ENCODE peak calls at places on chromosomes 16 and 17, in four cellular contexts. Z is endothelial cell, E is adrenal gland, N is body of pancreas. F is an unnamed sample.

GRCh38 chr17:31493656-31494155 is 102.2 kb downstream of the RAB11FIP4 start:
- DNase-seq in Z (no peak), E (no peak), N (no peak), F (no peak)

GRCh38 chr16:86865866-86866675 is 287.7 kb downstream of the FOXL1 start:
- DNase-seq in N (no peak), Z (no peak), E (no peak), F (no peak)

GRCh38 chr16:30602595-30603277 is 7.5 kb downstream of the ZNF689 start:
- DNase-seq in Z (no peak), E (peak), N (peak), F (no peak)

GRCh38 chr16:10871157-10871991 is 5.6 kb upstream of the CIITA start:
- DNase-seq in E (no peak), N (peak), Z (no peak), F (peak)

GRCh38 chr16:69443809-69444611 is 19.6 kb downstream of the CYB5B start:
- DNase-seq in Z (no peak), E (peak), N (no peak), F (no peak)

GRCh38 chr16:55447231-55447630 is 31.8 kb upstream of the MMP2 start:
- DNase-seq in E (no peak), Z (no peak), N (no peak), F (no peak)

GRCh38 chr16:85281181-85281580 is 168.9 kb upstream of the CIBAR2 start:
- DNase-seq in N (no peak), Z (no peak), E (no peak), F (no peak)

GRCh38 chr16:83402969-83403368 is 404.8 kb upstream of the HSBP1 start:
- DNase-seq in N (no peak), Z (no peak), E (no peak), F (no peak)

GRCh38 chr16:85751665-85752501 is 987 bp upstream of the C16orf74 start:
- DNase-seq in Z (no peak), N (no peak), E (no peak), F (peak)

GRCh38 chr16:88595101-88595500 is 24.9 kb downstream of the ZC3H18 start:
- DNase-seq in N (no peak), Z (no peak), E (no peak), F (no peak)

GRCh38 chr16:49277386-49277742 is 4.3 kb downstream of the CBLN1 start:
- DNase-seq in E (no peak), Z (no peak), N (no peak), F (no peak)

GRCh38 chr17:8071496-8071895 is 16.0 kb downstream of the ALOX12B start:
- DNase-seq in N (no peak), Z (no peak), E (no peak), F (no peak)

GRCh38 chr17:41870097-41870496 is 4.9 kb upstream of the KLHL11 start:
- DNase-seq in N (no peak), E (no peak), Z (no peak), F (no peak)

GRCh38 chr17:9343513-9343912 is 232.1 kb downstream of the STX8 start:
- DNase-seq in N (no peak), Z (no peak), E (no peak), F (no peak)

GRCh38 chr17:81991684-81992513 is 14.5 kb downstream of the ASPSCR1 start:
- DNase-seq in E (peak), Z (no peak), N (peak), F (no peak)

GRCh38 chr17:53707546-53707945 is 115.2 kb upstream of the KIF2B start:
- DNase-seq in N (no peak), E (no peak), Z (no peak), F (no peak)

GRCh38 chr16:11429823-11430222 is 84.6 kb downstream of the RMI2 start:
- DNase-seq in Z (no peak), E (no peak), N (peak), F (no peak)

GRCh38 chr16:3868967-3869366 is 11.5 kb downstream of the CREBBP start:
- DNase-seq in N (no peak), Z (no peak), E (no peak), F (no peak)

GRCh38 chr17:58277107-58277506 is 3.6 kb downstream of the MPO start:
- DNase-seq in E (no peak), Z (no peak), N (no peak), F (no peak)

GRCh38 chr17:57541472-57542394 is 203.4 kb downstream of the CCDC182 start:
- DNase-seq in Z (no peak), E (peak), N (no peak), F (no peak)

GRCh38 chr17:69643686-69644085 is 229.2 kb downstream of the MAP2K6 start:
- DNase-seq in Z (no peak), E (no peak), N (no peak), F (no peak)

GRCh38 chr16:50495673-50496072 is 52.5 kb upstream of the NKD1 start:
- DNase-seq in N (no peak), E (no peak), Z (no peak), F (no peak)

GRCh38 chr16:10039220-10040096 is 142.8 kb downstream of the GRIN2A start:
- DNase-seq in N (peak), Z (peak), E (no peak), F (peak)

GRCh38 chr16:81350306-81350615 is 35.5 kb downstream of the GAN start:
- DNase-seq in Z (no peak), E (no peak), N (no peak), F (no peak)
- TF ChIP-seq CTCF in Z (no peak), E (no peak), N (no peak), F (no peak)

DNA sequence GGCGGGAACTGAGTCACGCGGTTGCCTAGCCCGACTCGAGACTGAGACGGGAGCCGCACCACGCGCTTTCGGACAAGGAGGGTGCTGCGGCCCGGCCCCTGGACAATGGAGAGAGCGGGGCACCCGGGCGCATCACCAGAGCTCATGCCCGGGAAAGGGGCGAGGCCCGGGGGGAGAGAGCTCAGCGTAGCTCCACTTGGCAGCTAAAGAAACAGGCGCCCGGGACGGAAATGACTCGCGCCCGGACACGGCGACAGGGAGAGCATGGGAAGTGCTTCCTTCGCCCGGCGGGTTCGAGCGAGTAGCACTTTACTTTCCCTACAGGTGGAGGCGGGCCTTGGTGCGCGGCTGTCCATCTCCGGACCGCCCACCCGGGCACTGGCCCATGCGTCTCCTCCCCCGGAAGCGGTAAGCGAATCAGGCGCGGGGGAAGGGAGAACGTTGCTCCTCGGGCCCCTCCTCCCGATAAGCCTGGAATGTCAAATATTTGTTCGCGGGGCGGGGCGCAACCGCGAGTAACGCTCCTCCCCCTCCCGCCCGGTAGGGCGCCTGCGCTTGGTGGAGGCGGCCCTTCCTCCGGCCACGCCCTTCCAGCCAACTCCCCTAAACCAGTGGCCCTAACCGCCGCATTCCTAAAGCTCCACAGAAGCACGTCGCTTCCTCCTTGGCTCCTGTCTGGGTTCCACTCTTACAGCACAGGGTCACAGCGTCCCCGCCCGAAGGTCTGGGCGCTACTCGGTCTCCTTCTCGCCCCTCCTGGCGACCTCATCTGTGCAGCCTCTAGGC is 1.5 kb upstream of the ESRP2 start:
- DNase-seq in Z (peak), N (peak), E (peak), F (peak)
- TF ChIP-seq CTCF in Z (no peak), N (peak), E (peak), F (no peak)

DNA sequence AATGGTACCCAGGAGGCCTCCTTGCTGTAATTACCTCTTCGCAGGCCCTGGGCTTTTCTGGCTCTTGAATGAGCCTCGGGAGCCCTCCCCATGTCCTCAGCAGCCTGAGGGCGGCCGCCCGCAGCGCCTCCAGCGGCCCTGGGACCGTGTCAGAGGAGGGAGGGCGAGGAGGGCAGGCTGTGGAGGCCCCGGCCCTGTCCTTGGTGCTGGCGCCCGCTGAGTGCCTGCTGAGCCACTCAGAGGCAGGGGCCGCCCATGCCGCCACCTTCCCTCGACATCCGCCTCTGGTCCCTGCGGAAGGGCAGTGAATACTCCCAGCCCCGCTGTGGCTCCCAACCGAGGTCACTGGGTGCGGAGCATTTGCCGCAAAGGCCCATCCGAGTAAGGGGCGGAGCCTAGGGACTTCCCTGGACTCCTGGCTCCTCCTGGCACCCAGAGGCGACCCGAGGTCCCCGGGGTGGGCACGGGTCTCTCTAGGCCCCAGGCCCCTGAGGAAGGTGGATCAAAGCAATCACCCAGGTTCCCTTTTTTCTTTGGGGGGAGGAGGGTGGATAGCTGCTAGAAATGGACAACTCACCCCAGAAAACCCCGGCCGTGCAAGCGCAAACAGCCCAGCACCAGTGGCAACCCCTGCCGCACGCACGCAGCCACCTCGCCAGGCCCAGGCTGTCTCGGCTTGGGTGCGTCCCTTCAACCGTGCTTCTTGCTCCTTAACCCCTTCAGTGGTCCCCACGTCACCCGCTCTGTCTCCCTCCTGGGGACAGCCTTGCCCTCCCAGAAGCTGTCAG is 2.7 kb downstream of the RBFOX3 start:
- DNase-seq in E (peak), Z (peak), N (peak), F (peak)
- TF ChIP-seq CTCF in E (no peak), Z (no peak), N (no peak), F (no peak)

GRCh38 chr17:75679706-75680201 is 12.6 kb downstream of the SAP30BP start:
- DNase-seq in N (peak), E (no peak), Z (no peak), F (no peak)
- TF ChIP-seq CTCF in N (peak), E (peak), Z (no peak), F (no peak)

DNA sequence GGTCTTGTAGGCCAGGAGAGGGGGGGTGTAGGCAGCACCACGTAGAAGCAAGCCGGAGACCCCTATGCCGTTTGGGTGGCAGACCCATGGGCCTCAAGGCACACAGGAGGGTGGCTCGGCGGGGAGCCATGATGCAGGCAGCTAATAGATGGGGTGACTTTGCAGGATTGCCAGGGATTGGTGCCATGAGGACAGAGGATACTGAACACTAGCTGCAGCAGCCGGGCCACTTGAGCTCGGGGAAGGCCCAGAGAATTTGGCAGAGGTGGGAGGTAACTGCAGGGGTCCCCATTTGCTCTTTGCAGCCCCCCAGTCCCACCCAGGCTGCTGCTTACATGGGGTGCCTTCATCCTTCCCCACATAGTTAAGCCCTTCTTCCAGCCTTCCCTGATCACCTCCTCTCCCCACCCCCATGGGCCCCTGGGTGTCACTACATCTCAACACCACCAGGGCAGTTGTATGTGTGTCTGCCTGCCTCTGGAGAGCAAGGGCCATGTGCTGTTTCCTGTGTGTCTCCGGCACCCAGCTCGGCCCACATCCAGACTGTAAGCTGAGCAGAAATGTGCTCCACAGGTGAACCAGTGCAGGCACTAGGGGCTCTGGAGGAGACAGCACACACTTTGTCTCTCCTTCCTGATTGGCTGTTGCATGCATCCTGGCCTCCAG is 52.1 kb downstream of the SREBF1 start:
- DNase-seq in Z (no peak), N (no peak), E (no peak), F (no peak)
- TF ChIP-seq CTCF in Z (no peak), N (no peak), E (peak), F (no peak)

GRCh38 chr17:12927001-12927400 is 90.8 kb downstream of the ELAC2 start:
- DNase-seq in E (no peak), N (no peak), Z (no peak), F (no peak)

GRCh38 chr17:12924614-12925013 is 93.2 kb downstream of the ELAC2 start:
- DNase-seq in N (no peak), Z (no peak), E (no peak), F (no peak)

GRCh38 chr17:12927541-12928425 is 90.0 kb downstream of the ELAC2 start:
- DNase-seq in N (no peak), E (peak), Z (peak), F (no peak)

DNA sequence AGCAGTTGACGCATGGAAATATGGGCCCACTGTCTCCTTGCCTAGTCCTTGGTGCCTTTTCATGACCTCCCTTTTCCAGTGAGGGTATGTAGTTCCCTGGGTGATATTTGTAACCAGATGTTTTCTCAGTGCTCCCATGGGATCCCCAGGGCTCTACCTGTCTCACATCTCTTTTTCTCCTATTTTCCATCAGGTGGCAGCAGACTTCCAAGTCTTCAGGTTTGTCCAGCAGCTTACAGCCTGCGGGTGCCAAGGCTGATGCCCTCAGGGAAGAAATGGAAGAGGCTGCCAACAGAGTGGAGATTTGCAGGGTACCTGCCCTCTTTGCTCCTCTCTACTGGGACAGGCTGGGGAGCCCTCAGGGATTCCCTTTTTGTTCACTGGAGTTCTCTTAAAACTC is 89.1 kb downstream of the ELAC2 start:
- DNase-seq in Z (no peak), N (no peak), E (no peak), F (no peak)
- TF ChIP-seq CTCF in Z (no peak), N (no peak), E (no peak), F (no peak)

F was measured in GM20000.